ENCODE peak calls at places on chromosome 2, in seven cellular contexts. N is lower lobe of right lung, O is IMR-90, C is H9, W is kidney, U is WERI-Rb-1, R is neural progenitor cell. L is an unnamed sample.

GRCh38 chr2:179057737-179058136 is 7.8 kb upstream of the CCDC141 start:
- DNase-seq in N (no peak), O (no peak), C (no peak), W (no peak), U (no peak), R (peak; percentile 69), L (no peak)

GRCh38 chr2:13858626-13859025 is 773.9 kb upstream of the LRATD1 start:
- DNase-seq in N (no peak), O (peak; percentile 0), C (no peak), W (no peak), U (no peak), R (no peak), L (no peak)

GRCh38 chr2:80073134-80073561 is 231.4 kb downstream of the LRRTM1 start:
- DNase-seq in N (no peak), O (peak; percentile 73), C (peak; percentile 52), W (no peak), U (peak; percentile 64), R (peak; percentile 83), L (no peak)

GRCh38 chr2:98761267-98761781 is 30.4 kb upstream of the MGAT4A start:
- DNase-seq in N (no peak), O (no peak), C (no peak), W (no peak), U (no peak), R (no peak), L (no peak)

GRCh38 chr2:177334940-177335543 is 57.5 kb upstream of the AGPS start:
- DNase-seq in N (no peak), O (peak; percentile 40), C (no peak), W (no peak), U (peak; percentile 28), R (peak; percentile 62), L (no peak)

GRCh38 chr2:202052235-202052634 is 18.6 kb downstream of the FZD7 start:
- DNase-seq in N (no peak), O (no peak), C (no peak), W (no peak), U (no peak), R (no peak), L (no peak)

GRCh38 chr2:8600456-8600855 is 81.4 kb upstream of the ID2 start:
- DNase-seq in N (peak; percentile 35), O (no peak), C (no peak), W (no peak), U (no peak), R (no peak), L (no peak)

GRCh38 chr2:154455201-154455600 is 243.3 kb upstream of the KCNJ3 start:
- DNase-seq in N (no peak), O (no peak), C (no peak), W (no peak), U (no peak), R (no peak), L (no peak)

GRCh38 chr2:237195396-237196119 is 109.9 kb downstream of the COPS8 start:
- DNase-seq in N (no peak), O (no peak), C (no peak), W (no peak), U (no peak), R (no peak), L (no peak)

GRCh38 chr2:95375532-95376221 is 26.8 kb upstream of the FAHD2A start:
- DNase-seq in N (peak; percentile 23), O (no peak), C (peak; percentile 10), W (no peak), U (no peak), R (no peak), L (no peak)

GRCh38 chr2:109516445-109517117 is 97.2 kb downstream of the SEPTIN10 start:
- DNase-seq in N (peak; percentile 65), O (peak; percentile 23), C (peak; percentile 90), W (no peak), U (peak; percentile 75), R (peak; percentile 86), L (no peak)

GRCh38 chr2:110804915-110805314 is 72.5 kb downstream of the ACOXL start:
- DNase-seq in N (no peak), O (no peak), C (no peak), W (no peak), U (no peak), R (no peak), L (no peak)

GRCh38 chr2:11796190-11797171 is 50.0 kb downstream of the LPIN1 start:
- DNase-seq in N (no peak), O (peak; percentile 8), C (no peak), W (no peak), U (no peak), R (no peak), L (no peak)

GRCh38 chr2:118431188-118431562 is 342.9 kb downstream of the INSIG2 start:
- DNase-seq in N (no peak), O (no peak), C (no peak), W (no peak), U (no peak), R (no peak), L (no peak)

GRCh38 chr2:157874997-157875719 is 972 bp downstream of the ACVR1 start:
- DNase-seq in N (peak; percentile 51), O (peak; percentile 93), C (peak; percentile 46), W (peak; percentile 78), U (peak; percentile 38), R (peak; percentile 72), L (peak; percentile 51)

GRCh38 chr2:138959031-138959430 is 178.8 kb upstream of the NXPH2 start:
- DNase-seq in N (no peak), O (no peak), C (no peak), W (no peak), U (peak; percentile 73), R (no peak), L (no peak)

GRCh38 chr2:240619506-240620148 is 5.7 kb upstream of the GPR35 start:
- DNase-seq in N (peak; percentile 49), O (no peak), C (peak; percentile 22), W (no peak), U (peak; percentile 3), R (no peak), L (peak; percentile 48)

GRCh38 chr2:38653715-38654494 is 12.0 kb upstream of the GALM start:
- DNase-seq in N (no peak), O (peak; percentile 16), C (no peak), W (no peak), U (no peak), R (no peak), L (no peak)

GRCh38 chr2:43724728-43725526 is 48.7 kb upstream of the C1GALT1C1L start:
- DNase-seq in N (no peak), O (no peak), C (no peak), W (no peak), U (no peak), R (no peak), L (no peak)

GRCh38 chr2:200765139-200765951 is 46.4 kb upstream of the BZW1 start:
- DNase-seq in N (no peak), O (peak; percentile 98), C (no peak), W (no peak), U (no peak), R (no peak), L (no peak)

GRCh38 chr2:237603718-237604362 is 13.3 kb upstream of the RAB17 start:
- DNase-seq in N (no peak), O (peak; percentile 80), C (no peak), W (no peak), U (no peak), R (peak; percentile 44), L (no peak)

GRCh38 chr2:159201321-159202063 is 85.0 kb downstream of the WDSUB1 start:
- DNase-seq in N (no peak), O (peak; percentile 78), C (no peak), W (no peak), U (no peak), R (no peak), L (no peak)

GRCh38 chr2:159199751-159200465 is 86.6 kb downstream of the WDSUB1 start:
- DNase-seq in N (no peak), O (peak; percentile 39), C (no peak), W (no peak), U (no peak), R (no peak), L (no peak)

GRCh38 chr2:159200498-159200897 is 86.0 kb downstream of the WDSUB1 start:
- DNase-seq in N (no peak), O (peak; percentile 51), C (no peak), W (no peak), U (no peak), R (no peak), L (no peak)

GRCh38 chr2:159204381-159204780 is 82.1 kb downstream of the WDSUB1 start:
- DNase-seq in N (no peak), O (no peak), C (no peak), W (no peak), U (no peak), R (no peak), L (no peak)

GRCh38 chr2:159202568-159203071 is 83.9 kb downstream of the WDSUB1 start:
- DNase-seq in N (no peak), O (peak; percentile 100), C (no peak), W (no peak), U (no peak), R (no peak), L (no peak)
- TF ChIP-seq CTCF in N (no peak), O (peak; percentile 17), C (no peak), W (no peak), U (no peak), R (no peak), L (no peak)

GRCh38 chr2:239479471-239479870 is 78.7 kb upstream of the HDAC4 start:
- DNase-seq in N (no peak), O (no peak), C (no peak), W (peak; percentile 51), U (no peak), R (no peak), L (no peak)

GRCh38 chr2:239477606-239478005 is 76.8 kb upstream of the HDAC4 start:
- DNase-seq in N (no peak), O (no peak), C (no peak), W (peak; percentile 44), U (no peak), R (no peak), L (no peak)

GRCh38 chr2:239475161-239476028 is 74.6 kb upstream of the HDAC4 start:
- DNase-seq in N (no peak), O (no peak), C (no peak), W (peak; percentile 54), U (no peak), R (no peak), L (no peak)

GRCh38 chr2:239476029-239476756 is 75.4 kb upstream of the HDAC4 start:
- DNase-seq in N (no peak), O (no peak), C (no peak), W (peak; percentile 46), U (no peak), R (no peak), L (peak; percentile 39)

GRCh38 chr2:239476757-239477565 is 76.1 kb upstream of the HDAC4 start:
- DNase-seq in N (no peak), O (no peak), C (no peak), W (peak; percentile 37), U (no peak), R (no peak), L (no peak)
- H3K9me3 ChIP-seq in N (no peaks in the 10 kb centered on the region), O (peaks cover 18% of the 10 kb centered on the region), C (no peaks in the 10 kb centered on the region), W (no peaks in the 10 kb centered on the region), U (no peaks in the 10 kb centered on the region), R (no peaks in the 10 kb centered on the region), L (no peaks in the 10 kb centered on the region)

DNA sequence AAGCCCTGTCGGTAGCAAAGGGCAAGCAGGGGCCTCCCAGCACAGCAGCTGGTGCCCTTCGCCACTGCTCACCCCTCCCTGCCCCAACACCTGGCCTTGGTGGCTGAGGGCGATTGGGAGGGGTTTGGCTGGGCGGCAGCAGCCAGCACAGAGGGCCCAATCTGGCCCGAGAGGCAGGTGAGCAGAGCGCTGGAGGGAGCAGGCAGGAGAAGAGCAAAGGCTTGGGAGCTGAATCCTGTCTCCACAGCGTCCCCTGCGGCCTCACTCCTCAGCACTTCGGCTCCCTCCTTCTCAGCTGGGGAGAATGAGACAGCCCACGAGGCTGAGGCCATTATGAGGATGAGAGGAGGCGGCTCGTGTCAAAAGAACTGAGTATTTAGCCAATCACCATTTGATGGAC is 74.9 kb upstream of the TAF1B start:
- DNase-seq in N (no peak), O (no peak), C (peak; percentile 92), W (no peak), U (peak; percentile 92), R (peak; percentile 85), L (peak; percentile 65)
- TF ChIP-seq CTCF in N (no peak), O (peak; percentile 37), C (peak; percentile 75), W (no peak), U (peak; percentile 99), R (peak; percentile 71), L (peak; percentile 58)

GRCh38 chr2:220783651-220784050 is 788.5 kb downstream of the EPHA4 start:
- DNase-seq in N (no peak), O (no peak), C (no peak), W (no peak), U (no peak), R (no peak), L (no peak)
- H3K9me3 ChIP-seq in N (no peaks in the 10 kb centered on the region), O (no peaks in the 10 kb centered on the region), C (no peaks in the 10 kb centered on the region), W (no peaks in the 10 kb centered on the region), U (no peaks in the 10 kb centered on the region), R (no peaks in the 10 kb centered on the region), L (no peaks in the 10 kb centered on the region)